ENCODE peak calls at places on chromosomes 6 and 20, in ten cellular contexts. T is breast epithelium, Y is stomach, C is transverse colon, S is HepG2, F is HCT116, E is prostate gland, A is upper lobe of left lung, B is sigmoid colon, W is endothelial cell of umbilical vein. M is an unnamed sample.

GRCh38 chr6:30463651-30464618 is 25.4 kb upstream of the HLA-E start:
- DNase-seq in B (no peak), S (peak; percentile 23), A (peak; percentile 70), Y (peak; percentile 57), T (no peak), E (no peak), W (no peak), F (no peak), C (peak; percentile 61), M (no peak)

GRCh38 chr6:75402296-75402695 is 91.3 kb downstream of the FILIP1 start:
- DNase-seq in F (peak; percentile 22), E (no peak), B (no peak), C (no peak), Y (no peak), S (no peak), W (peak; percentile 59), A (peak; percentile 39), T (no peak), M (no peak)

GRCh38 chr6:3913077-3913957 is 64.1 kb downstream of the FAM50B start:
- DNase-seq in B (peak; percentile 92), T (peak; percentile 85), C (peak; percentile 30), F (peak; percentile 69), Y (peak; percentile 77), E (peak; percentile 90), S (peak; percentile 99), A (peak; percentile 50), W (peak; percentile 99), M (no peak)

GRCh38 chr6:156933201-156934053 is 156.2 kb downstream of the ARID1B start:
- DNase-seq in F (no peak), C (peak; percentile 76), A (peak; percentile 76), B (no peak), T (peak; percentile 34), E (peak; percentile 65), S (peak; percentile 93), Y (peak; percentile 80), W (no peak), M (no peak)

GRCh38 chr6:69796081-69796626 is 656 bp downstream of the LMBRD1 start:
- DNase-seq in B (no peak), F (peak; percentile 63), A (peak; percentile 66), E (peak; percentile 64), Y (peak; percentile 69), S (peak; percentile 56), T (peak; percentile 66), W (peak; percentile 55), C (peak; percentile 67), M (peak; percentile 90)

GRCh38 chr6:130778946-130779657 is 48.1 kb upstream of the SMLR1 start:
- DNase-seq in B (no peak), Y (no peak), T (no peak), A (no peak), W (no peak), C (no peak), S (no peak), E (no peak), F (no peak), M (no peak)

GRCh38 chr6:107244742-107245470 is 129.6 kb upstream of the BEND3 start:
- DNase-seq in S (no peak), A (no peak), B (no peak), F (no peak), E (no peak), T (no peak), Y (no peak), C (no peak), W (no peak), M (no peak)

GRCh38 chr6:150169609-150170008 is 26.8 kb downstream of the PPP1R14C start:
- DNase-seq in F (peak; percentile 16), W (no peak), B (no peak), A (no peak), C (no peak), Y (no peak), T (no peak), E (no peak), S (no peak), M (no peak)

GRCh38 chr6:42387336-42387735 is 64.4 kb downstream of the TRERF1 start:
- DNase-seq in T (no peak), Y (no peak), F (no peak), C (no peak), S (no peak), B (no peak), A (no peak), W (no peak), E (no peak), M (no peak)

GRCh38 chr6:42391441-42391840 is 60.3 kb downstream of the TRERF1 start:
- DNase-seq in T (no peak), E (no peak), W (no peak), F (no peak), S (no peak), B (no peak), C (no peak), Y (peak; percentile 8), A (no peak), M (no peak)

GRCh38 chr6:42390228-42390934 is 61.3 kb downstream of the TRERF1 start:
- DNase-seq in Y (no peak), E (no peak), F (no peak), S (no peak), C (peak; percentile 39), W (no peak), A (no peak), B (no peak), T (no peak), M (no peak)

GRCh38 chr6:42385339-42385738 is 66.4 kb downstream of the TRERF1 start:
- DNase-seq in B (no peak), E (no peak), F (no peak), W (no peak), S (no peak), A (no peak), C (no peak), Y (no peak), T (no peak), M (no peak)

DNA sequence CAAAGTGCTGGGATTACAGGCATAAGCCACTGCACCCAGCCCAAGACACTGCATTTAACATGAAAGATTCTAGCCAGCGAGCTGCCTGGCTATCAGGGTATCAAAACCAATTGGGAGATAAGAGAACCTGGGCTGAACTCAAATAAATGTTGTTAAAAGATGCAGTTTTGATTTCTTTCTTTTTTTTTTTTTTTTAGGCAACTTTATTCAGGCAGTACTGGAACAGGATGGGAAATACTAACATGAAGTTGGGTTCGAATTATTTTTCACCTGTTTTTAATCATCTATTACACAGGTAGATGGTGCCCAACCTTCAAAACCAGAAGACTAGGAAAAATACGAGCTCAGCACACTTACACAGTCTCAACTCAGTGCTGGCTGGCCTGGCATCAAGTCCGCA is 63.7 kb downstream of the TRERF1 start:
- DNase-seq in T (no peak), F (no peak), C (no peak), Y (no peak), S (no peak), W (no peak), E (no peak), A (no peak), B (no peak), M (no peak)
- TF ChIP-seq POLR2A in T (no peak), F (no peak), C (no peak), Y (no peak), S (no peak), W (no peak), E (no peak), A (no peak), B (no peak), M (no peak)

DNA sequence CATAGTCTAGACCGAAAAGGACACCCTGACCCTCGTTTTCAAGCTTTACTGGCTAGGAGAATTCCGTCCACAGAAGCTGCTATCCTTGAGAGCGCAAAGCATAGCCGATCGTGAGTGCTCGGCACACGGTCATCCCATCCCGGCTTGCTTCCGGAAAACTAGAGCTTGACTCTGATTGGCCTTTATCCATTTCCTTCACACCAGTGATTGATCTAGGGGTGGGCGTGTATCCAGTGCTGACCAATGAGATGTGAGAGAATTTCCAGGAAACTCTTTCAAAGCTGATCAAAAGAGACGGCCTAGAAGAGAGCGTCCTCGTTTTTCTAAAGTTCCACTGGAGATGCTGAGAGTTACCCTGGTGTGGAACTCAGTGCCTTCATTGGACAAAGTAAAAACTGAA is 41.0 kb upstream of the NFATC2 start:
- DNase-seq in T (no peak), S (no peak), Y (no peak), C (no peak), B (no peak), E (no peak), A (no peak), F (no peak), W (no peak), M (no peak)
- TF ChIP-seq CTCF in T (no peak), S (no peak), Y (no peak), C (no peak), B (no peak), E (no peak), A (no peak), F (no peak), W (no peak), M (no peak)

DNA sequence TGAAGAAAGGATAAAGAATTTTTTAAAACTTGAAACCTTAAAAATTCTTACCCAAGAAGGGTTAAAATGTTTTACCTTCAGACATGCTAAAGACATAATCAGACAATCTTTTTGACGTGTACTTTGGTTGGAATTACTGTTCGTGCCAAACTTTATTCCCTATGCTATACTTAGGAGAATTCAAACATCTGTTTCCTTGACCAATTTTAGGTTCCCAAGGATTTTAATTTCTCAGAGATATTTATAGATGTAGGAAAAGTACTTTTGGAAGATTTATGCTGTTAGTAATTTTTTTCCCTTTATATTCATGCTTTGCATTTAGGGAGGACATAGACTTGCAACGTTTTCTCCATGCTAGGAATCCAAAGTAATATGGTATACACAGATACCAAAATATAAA is 108.4 kb downstream of the AFG1L start:
- DNase-seq in T (no peak), C (no peak), A (no peak), E (no peak), F (no peak), Y (no peak), W (no peak), B (no peak), S (no peak), M (no peak)
- TF ChIP-seq POLR2AphosphoS5 in T (no peak), C (no peak), A (no peak), E (no peak), F (no peak), Y (no peak), W (no peak), B (no peak), S (no peak), M (no peak)

GRCh38 chr20:49281913-49282467 is 4.1 kb upstream of the ZNFX1 start:
- DNase-seq in F (no peak), Y (no peak), T (no peak), S (no peak), C (no peak), E (no peak), A (no peak), W (no peak), B (no peak), M (no peak)

GRCh38 chr20:49283176-49283702 is 5.4 kb upstream of the ZNFX1 start:
- DNase-seq in W (no peak), S (no peak), F (no peak), E (no peak), T (no peak), C (no peak), B (no peak), A (no peak), Y (no peak), M (no peak)

GRCh38 chr20:49281059-49281912 is 3.4 kb upstream of the ZNFX1 start:
- DNase-seq in F (no peak), W (peak; percentile 75), E (no peak), C (no peak), Y (no peak), A (peak; percentile 35), T (peak; percentile 27), S (peak; percentile 90), B (no peak), M (no peak)

GRCh38 chr20:49283703-49284625 is 6.1 kb upstream of the ZNFX1 start:
- DNase-seq in B (no peak), W (no peak), F (no peak), C (no peak), A (no peak), S (peak; percentile 48), T (no peak), E (no peak), Y (no peak), M (no peak)

DNA sequence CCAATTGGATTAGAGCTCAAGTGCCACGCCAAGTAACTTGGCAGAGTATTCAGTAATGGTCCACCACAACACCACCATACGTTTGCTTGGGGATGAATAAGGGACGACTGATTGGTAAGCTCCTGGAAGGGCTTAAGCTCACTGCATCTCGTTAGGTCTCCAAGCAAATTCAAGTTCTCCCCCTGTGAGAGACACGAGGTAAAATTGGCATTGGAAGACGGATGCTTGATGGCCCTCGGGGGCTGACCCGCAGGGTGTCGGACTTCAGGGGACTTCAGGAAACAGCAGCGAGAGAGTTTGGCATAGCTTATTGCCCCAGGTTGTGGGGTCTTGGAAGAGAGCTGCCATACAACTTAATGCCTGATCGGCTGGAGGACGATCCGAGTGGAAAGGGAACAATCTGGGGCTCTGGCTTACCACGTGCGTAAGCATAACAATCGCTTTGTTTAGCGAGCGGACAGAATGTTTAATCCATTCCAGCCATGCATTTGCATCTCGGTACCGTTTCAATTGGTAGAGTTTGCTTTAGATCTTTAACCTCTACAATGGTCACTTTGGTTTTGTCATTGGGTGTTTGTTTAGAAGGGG is 4.8 kb upstream of the ZNFX1 start:
- DNase-seq in B (no peak), C (no peak), S (no peak), T (no peak), A (no peak), F (no peak), W (no peak), E (no peak), Y (no peak), M (no peak)
- TF ChIP-seq POLR2A in B (no peak), C (no peak), S (peak; percentile 54), T (no peak), A (no peak), F (no peak), W (peak; percentile 0), E (no peak), Y (no peak), M (no peak)

M was measured in vagina.